ENCODE peak calls at places on chromosomes 12 and 14, in four cellular contexts. A, H, Y and F are unnamed samples.

GRCh38 chr12:81294325-81295190 is 216.7 kb downstream of the ACSS3 start:
- DNase-seq in A (peak; percentile 9), H (no peak), Y (no peak), F (no peak)

GRCh38 chr14:21023817-21024667 is 819 bp downstream of the NDRG2 start:
- DNase-seq in A (no peak), H (no peak), Y (no peak), F (no peak)

GRCh38 chr12:32362892-32363291 is 36.5 kb upstream of the FGD4 start:
- DNase-seq in A (no peak), H (no peak), Y (no peak), F (no peak)

GRCh38 chr12:111638576-111638975 is 39.5 kb upstream of the ATXN2 start:
- DNase-seq in A (no peak), H (peak; percentile 6), Y (no peak), F (peak; percentile 10)

GRCh38 chr14:102672410-102672960 is 80.0 kb downstream of the RCOR1 start:
- DNase-seq in A (no peak), H (no peak), Y (no peak), F (no peak)

GRCh38 chr12:74890237-74890599 is 319.4 kb downstream of the KCNC2 start:
- DNase-seq in A (peak; percentile 79), H (peak; percentile 83), Y (no peak), F (peak; percentile 80)

GRCh38 chr12:67068773-67069450 is 200.2 kb upstream of the CAND1 start:
- DNase-seq in A (peak; percentile 67), H (peak; percentile 15), Y (no peak), F (peak; percentile 71)

GRCh38 chr12:103495783-103496456 is at the start of gene C12orf42:
- DNase-seq in A (peak; percentile 75), H (peak; percentile 15), Y (no peak), F (peak; percentile 7)

GRCh38 chr14:68951051-68951797 is 27.9 kb downstream of the ACTN1 start:
- DNase-seq in A (peak; percentile 95), H (peak; percentile 98), Y (peak; percentile 74), F (peak; percentile 93)

GRCh38 chr14:78598046-78598652 is 428.0 kb downstream of the NRXN3 start:
- DNase-seq in A (peak; percentile 50), H (peak; percentile 39), Y (peak; percentile 24), F (peak; percentile 75)

GRCh38 chr12:77685112-77685511 is 145.6 kb upstream of the NAV3 start:
- DNase-seq in A (peak; percentile 76), H (peak; percentile 89), Y (peak; percentile 51), F (peak; percentile 91)

GRCh38 chr12:29756741-29757390 is 26.9 kb downstream of the TMTC1 start:
- DNase-seq in A (no peak), H (peak; percentile 41), Y (no peak), F (peak; percentile 61)

GRCh38 chr12:123983822-123984485 is 10.9 kb downstream of the ZNF664 start:
- DNase-seq in A (peak; percentile 83), H (peak; percentile 81), Y (no peak), F (peak; percentile 81)

GRCh38 chr12:102034346-102034745 is 27.4 kb downstream of the WASHC3 start:
- DNase-seq in A (no peak), H (no peak), Y (no peak), F (no peak)

GRCh38 chr12:97960741-97961608 is 498.4 kb downstream of the RMST start:
- DNase-seq in A (peak; percentile 31), H (peak; percentile 14), Y (no peak), F (no peak)

GRCh38 chr12:54475542-54475941 is 2.1 kb upstream of the GTSF1 start:
- DNase-seq in A (no peak), H (peak; percentile 64), Y (no peak), F (peak; percentile 72)

GRCh38 chr12:7444076-7444475 is at the start of gene CD163L1:
- DNase-seq in A (no peak), H (no peak), Y (no peak), F (no peak)

DNA sequence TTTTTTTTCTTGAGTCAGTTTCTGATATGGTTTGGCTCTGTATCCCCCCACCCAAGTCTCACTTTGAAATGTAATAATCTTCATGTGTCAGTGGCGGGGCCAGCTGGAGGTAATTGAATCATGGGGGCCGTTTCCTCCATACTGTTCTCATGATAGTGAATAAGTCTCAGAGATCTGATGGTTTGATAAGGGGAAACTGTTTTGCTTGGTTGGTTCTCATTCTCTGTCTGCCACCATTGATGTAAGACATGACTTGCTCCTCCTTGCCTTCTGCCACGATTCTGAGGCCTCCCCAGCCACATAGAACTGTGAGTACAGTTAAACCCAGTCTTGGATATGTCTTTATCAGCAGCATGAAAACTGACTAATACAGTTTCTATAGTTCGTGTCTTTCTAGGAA is 42.9 kb downstream of the WNK1 start:
- DNase-seq in A (no peak), H (no peak), Y (no peak), F (no peak)
- H3K4me1 ChIP-seq in A (peaks cover 35% of the 10 kb centered on the region), H (no peaks in the 10 kb centered on the region), Y (peaks cover 55% of the 10 kb centered on the region), F (peaks cover 28% of the 10 kb centered on the region)

GRCh38 chr12:107844312-107844921 is 69.9 kb downstream of the ASCL4 start:
- DNase-seq in A (no peak), H (no peak), Y (no peak), F (no peak)
- H3K4me3 ChIP-seq in A (no peak overlapping the region), H (peak overlapping the region; percentile 33), Y (peak overlapping the region; percentile 15), F (peak overlapping the region; percentile 63)

GRCh38 chr12:52204931-52205505 is 13.2 kb upstream of the KRT80 start:
- DNase-seq in A (no peak), H (no peak), Y (no peak), F (no peak)
- H3K4me1 ChIP-seq in A (peaks cover 89% of the 10 kb centered on the region), H (peaks cover 20% of the 10 kb centered on the region), Y (peaks cover 43% of the 10 kb centered on the region), F (peaks cover 28% of the 10 kb centered on the region)

DNA sequence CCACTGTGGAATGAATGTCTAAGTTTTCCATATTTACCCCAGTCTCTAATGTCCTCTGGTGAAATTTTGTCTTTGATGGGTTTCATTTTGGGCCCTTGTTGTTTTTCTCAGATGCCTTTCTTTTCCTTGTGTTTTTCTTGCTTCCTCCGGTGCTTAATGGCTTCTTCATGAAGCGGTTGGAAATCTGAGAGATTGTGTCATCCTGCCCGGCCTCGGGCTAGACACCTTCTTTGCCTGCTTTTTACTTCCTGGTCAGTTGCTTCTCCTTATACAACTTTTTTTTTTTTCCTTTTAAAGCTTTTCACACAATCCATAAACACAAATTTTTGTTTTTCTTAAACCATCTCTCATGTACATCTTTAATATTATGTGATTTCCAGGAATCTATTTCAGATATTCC is 7.1 kb downstream of the ETV6 start:
- DNase-seq in A (no peak), H (no peak), Y (no peak), F (no peak)
- H3K4me3 ChIP-seq in A (no peak overlapping the region), H (no peak overlapping the region), Y (no peak overlapping the region), F (no peak overlapping the region)

GRCh38 chr14:64721899-64722298 is 17.7 kb downstream of the PLEKHG3 start:
- DNase-seq in A (no peak), H (no peak), Y (no peak), F (no peak)
- H3K4me1 ChIP-seq in A (peaks cover 98% of the 10 kb centered on the region), H (peaks cover 29% of the 10 kb centered on the region), Y (peaks cover 85% of the 10 kb centered on the region), F (peaks cover 19% of the 10 kb centered on the region)